ENCODE peak calls at places on chromosomes 11 and 22, in four cellular contexts. Z is ELF-1; A is stimulated activated CD4-positive, alpha-beta T cell treated with anti-CD3 and anti-CD28 coated beads, TNF-alpha, amount 100 ng/mL, for 1 hour; C is neural progenitor cell. B is an unnamed sample.
A peak's percentile ranks its signal among the peaks of the same experiment; 100 is the strongest.

GRCh38 chr11:121802542-121802941 is 313.5 kb downstream of the BLID start:
- DNase-seq in Z (peak; percentile 84), A (no peak), C (peak; percentile 43), B (peak; percentile 71)

GRCh38 chr11:34755671-34756070 is 134.8 kb downstream of the EHF start:
- DNase-seq in Z (no peak), A (no peak), C (no peak), B (no peak)

GRCh38 chr11:100624346-100624745 is 62.7 kb upstream of the ARHGAP42 start:
- DNase-seq in Z (no peak), A (no peak), C (no peak), B (no peak)

GRCh38 chr11:3835100-3835485 is 5.7 kb downstream of the RHOG start:
- DNase-seq in Z (no peak), A (no peak), C (no peak), B (no peak)

GRCh38 chr22:36194971-36195370 is 6.6 kb downstream of the APOL4 start:
- DNase-seq in Z (peak; percentile 83), A (no peak), C (peak; percentile 83), B (peak; percentile 86)

GRCh38 chr11:35539781-35540281 is 14.4 kb upstream of the PAMR1 start:
- DNase-seq in Z (peak; percentile 61), A (no peak), C (no peak), B (no peak)

GRCh38 chr11:94731921-94732601 is 36.1 kb upstream of the AMOTL1 start:
- DNase-seq in Z (peak; percentile 80), A (no peak), C (no peak), B (no peak)

GRCh38 chr11:35143509-35144102 is 4.6 kb downstream of the CD44 start:
- DNase-seq in Z (no peak), A (no peak), C (no peak), B (no peak)

GRCh38 chr22:50201191-50202129 is 649 bp downstream of the SELENOO start:
- DNase-seq in Z (no peak), A (no peak), C (peak; percentile 73), B (no peak)

GRCh38 chr11:105298174-105298573 is 158.6 kb upstream of the CARD18 start:
- DNase-seq in Z (peak; percentile 8), A (no peak), C (peak; percentile 27), B (no peak)

GRCh38 chr11:94662065-94662779 is 95.1 kb downstream of the PIWIL4 start:
- DNase-seq in Z (no peak), A (no peak), C (no peak), B (no peak)

GRCh38 chr22:44329179-44329796 is 16.5 kb upstream of the SHISAL1 start:
- DNase-seq in Z (no peak), A (no peak), C (no peak), B (no peak)

GRCh38 chr22:45261407-45262088 is 20.9 kb upstream of the KIAA0930 start:
- DNase-seq in Z (no peak), A (no peak), C (no peak), B (no peak)

GRCh38 chr22:29136715-29137700 is 64.2 kb downstream of the KREMEN1 start:
- DNase-seq in Z (no peak), A (no peak), C (no peak), B (no peak)

GRCh38 chr11:8277691-8278090 is 14.0 kb upstream of the LMO1 start:
- DNase-seq in Z (no peak), A (no peak), C (no peak), B (no peak)

GRCh38 chr11:14803846-14804245 is 88.2 kb downstream of the CYP2R1 start:
- DNase-seq in Z (no peak), A (no peak), C (no peak), B (no peak)

GRCh38 chr11:117909611-117910382 is 19.4 kb downstream of the TMPRSS13 start:
- DNase-seq in Z (no peak), A (no peak), C (no peak), B (no peak)

GRCh38 chr11:114275295-114275694 is 20.9 kb upstream of the NNMT start:
- DNase-seq in Z (no peak), A (no peak), C (no peak), B (no peak)

GRCh38 chr11:22431074-22431473 is 92.9 kb downstream of the SLC17A6 start:
- DNase-seq in Z (no peak), A (no peak), C (no peak), B (no peak)

GRCh38 chr11:45188127-45188526 is 41.7 kb downstream of the PRDM11 start:
- DNase-seq in Z (no peak), A (no peak), C (no peak), B (no peak)

GRCh38 chr11:34143048-34143447 is 37.6 kb downstream of the NAT10 start:
- DNase-seq in Z (no peak), A (no peak), C (no peak), B (no peak)

GRCh38 chr22:23353004-23353403 is 172.7 kb downstream of the BCR start:
- DNase-seq in Z (no peak), A (no peak), C (no peak), B (no peak)

GRCh38 chr22:20223421-20224245 is 44.5 kb downstream of the RTN4R start:
- DNase-seq in Z (no peak), A (no peak), C (no peak), B (no peak)

GRCh38 chr11:108857382-108857781 is 192.5 kb downstream of the DDX10 start:
- DNase-seq in Z (no peak), A (no peak), C (peak; percentile 7), B (no peak)

GRCh38 chr11:120647681-120648080 is 136.1 kb downstream of the GRIK4 start:
- DNase-seq in Z (no peak), A (no peak), C (no peak), B (no peak)

GRCh38 chr22:32950366-32950765 is 107.8 kb downstream of the SYN3 start:
- DNase-seq in Z (peak; percentile 2), A (no peak), C (no peak), B (no peak)